ENCODE peak calls at places on chromosomes 5 and 9, in eight cellular contexts. M, Y, E, I, D, T, G and O are unnamed samples.

GRCh38 chr5:45696206-45696836 is at the start of gene HCN1:
- DNase-seq in I (peak; percentile 77), T (peak; percentile 77), D (no peak), M (no peak), G (peak; percentile 91), E (peak; percentile 75), Y (no peak), O (peak; percentile 6)

GRCh38 chr5:108259306-108259705 is 122.6 kb downstream of the FBXL17 start:
- DNase-seq in M (no peak), T (no peak), Y (no peak), E (no peak), D (peak; percentile 7), G (no peak), I (no peak), O (no peak)

GRCh38 chr5:109404428-109404960 is 5.3 kb downstream of the PJA2 start:
- DNase-seq in I (no peak), M (no peak), Y (no peak), G (peak; percentile 14), E (no peak), D (no peak), T (no peak), O (no peak)

GRCh38 chr5:144289277-144289676 is 118.6 kb downstream of the KCTD16 start:
- DNase-seq in E (no peak), Y (no peak), T (no peak), M (no peak), D (no peak), I (no peak), G (no peak), O (no peak)

GRCh38 chr9:6680797-6681146 is 35.2 kb upstream of the GLDC start:
- DNase-seq in I (no peak), Y (peak; percentile 40), G (peak; percentile 86), M (peak; percentile 38), E (peak; percentile 82), T (no peak), D (no peak), O (no peak)

GRCh38 chr9:124010665-124011321 is 775 bp upstream of the LHX2 start:
- DNase-seq in Y (no peak), T (no peak), I (no peak), M (no peak), G (peak; percentile 57), E (peak; percentile 36), D (no peak), O (no peak)

GRCh38 chr9:128372188-128372641 is 1.0 kb downstream of the URM1 start:
- DNase-seq in M (no peak), T (no peak), Y (no peak), I (peak; percentile 5), D (no peak), E (no peak), G (no peak), O (no peak)

GRCh38 chr5:171340042-171340441 is 31.0 kb downstream of the TLX3 start:
- DNase-seq in E (no peak), I (no peak), M (no peak), T (no peak), D (no peak), G (no peak), Y (no peak), O (no peak)

GRCh38 chr9:99752710-99753109 is 69.0 kb upstream of the NR4A3 start:
- DNase-seq in E (no peak), G (no peak), D (peak; percentile 66), Y (no peak), M (no peak), T (no peak), I (no peak), O (no peak)

GRCh38 chr9:21684231-21684630 is 118.2 kb upstream of the MTAP start:
- DNase-seq in E (no peak), Y (no peak), M (no peak), G (no peak), T (no peak), D (no peak), I (no peak), O (no peak)

GRCh38 chr5:38466444-38467189 is 89.8 kb downstream of the LIFR start:
- DNase-seq in D (no peak), E (no peak), G (peak; percentile 93), T (no peak), M (no peak), Y (no peak), I (no peak), O (no peak)

GRCh38 chr5:146079695-146080361 is 25.5 kb downstream of the PLAC8L1 start:
- DNase-seq in E (peak; percentile 41), D (no peak), Y (no peak), I (no peak), M (no peak), T (no peak), G (no peak), O (no peak)

GRCh38 chr9:13014484-13014883 is 239.7 kb downstream of the LURAP1L start:
- DNase-seq in M (no peak), I (no peak), T (no peak), Y (no peak), E (no peak), D (no peak), G (no peak), O (no peak)

GRCh38 chr5:58940446-58940845 is 357.6 kb downstream of the RAB3C start:
- DNase-seq in D (no peak), I (no peak), T (no peak), Y (no peak), E (no peak), M (no peak), G (no peak), O (no peak)

GRCh38 chr5:149429839-149430721 is 51.0 kb upstream of the IL17B start:
- DNase-seq in I (no peak), E (no peak), M (no peak), Y (no peak), T (no peak), D (no peak), G (peak; percentile 90), O (no peak)

GRCh38 chr9:124869986-124870560 is 8.1 kb downstream of the ARPC5L start:
- DNase-seq in I (peak; percentile 40), E (peak; percentile 96), M (peak; percentile 53), Y (peak; percentile 66), G (no peak), D (no peak), T (no peak), O (no peak)

GRCh38 chr9:103804077-103804735 is 289.9 kb upstream of the SMC2 start:
- DNase-seq in I (no peak), G (no peak), M (no peak), Y (no peak), T (no peak), D (no peak), E (no peak), O (no peak)

GRCh38 chr5:149487672-149488071 is 63.6 kb downstream of the CSNK1A1 start:
- DNase-seq in I (no peak), Y (no peak), D (no peak), E (no peak), G (no peak), T (no peak), M (no peak), O (no peak)

GRCh38 chr9:71147368-71147767 is 25.9 kb upstream of the TRPM3 start:
- DNase-seq in E (no peak), Y (no peak), G (no peak), I (no peak), M (no peak), D (no peak), T (no peak), O (no peak)

GRCh38 chr5:72189135-72189534 is 81.9 kb downstream of the MAP1B start:
- DNase-seq in T (no peak), M (no peak), Y (no peak), G (no peak), I (no peak), E (no peak), D (no peak), O (no peak)

GRCh38 chr5:9681706-9682105 is 51.6 kb upstream of the TAS2R1 start:
- DNase-seq in Y (no peak), T (no peak), G (no peak), D (no peak), E (no peak), M (no peak), I (no peak), O (no peak)

GRCh38 chr9:36207016-36207415 is 16.3 kb downstream of the CLTA start:
- DNase-seq in I (no peak), E (no peak), T (no peak), M (no peak), D (no peak), G (peak; percentile 64), Y (no peak), O (no peak)